ENCODE peak calls at places on chromosomes 1 and 21, in nine cellular contexts. One of them, this sample, is unnamed.
A peak's percentile ranks its signal among the peaks of the same experiment; 100 is the strongest.

GRCh38 chr1:215766521-215766920 is 199.4 kb downstream of the KCTD3 start:
- DNase-seq in NCI-H748 treated with DMSO at 0.1 percent for 48 hours: no peak
- DNase-seq in right lobe of liver: no peak
- DNase-seq in effector CD8-positive, alpha-beta T cell: no peak
- DNase-seq in GM06990: no peak
- DNase-seq in effector CD4-positive, alpha-beta T cell: no peak
- DNase-seq in RPMI8226: no peak
- DNase-seq in AG08396: no peak
- DNase-seq in aorta: no peak
- DNase-seq in this sample: no peak

GRCh38 chr1:3625151-3625907 is 514 bp downstream of the TPRG1L start:
- DNase-seq in AG08396: peak; percentile 68
- DNase-seq in RPMI8226: no peak
- DNase-seq in GM06990: peak; percentile 46
- DNase-seq in right lobe of liver: peak; percentile 76
- DNase-seq in effector CD4-positive, alpha-beta T cell: peak; percentile 33
- DNase-seq in effector CD8-positive, alpha-beta T cell: peak; percentile 45
- DNase-seq in aorta: no peak
- DNase-seq in NCI-H748 treated with DMSO at 0.1 percent for 48 hours: no peak
- DNase-seq in this sample: peak; percentile 85

GRCh38 chr1:200982071-200982945 is 41.2 kb downstream of the KIF21B start:
- DNase-seq in effector CD8-positive, alpha-beta T cell: no peak
- DNase-seq in GM06990: no peak
- DNase-seq in aorta: no peak
- DNase-seq in RPMI8226: no peak
- DNase-seq in NCI-H748 treated with DMSO at 0.1 percent for 48 hours: no peak
- DNase-seq in AG08396: peak; percentile 62
- DNase-seq in right lobe of liver: no peak
- DNase-seq in effector CD4-positive, alpha-beta T cell: no peak
- DNase-seq in this sample: peak; percentile 40

GRCh38 chr1:220043646-220044045 is 2.7 kb downstream of the EPRS1 start:
- DNase-seq in aorta: no peak
- DNase-seq in effector CD4-positive, alpha-beta T cell: no peak
- DNase-seq in GM06990: no peak
- DNase-seq in RPMI8226: no peak
- DNase-seq in effector CD8-positive, alpha-beta T cell: no peak
- DNase-seq in AG08396: no peak
- DNase-seq in right lobe of liver: no peak
- DNase-seq in NCI-H748 treated with DMSO at 0.1 percent for 48 hours: no peak
- DNase-seq in this sample: no peak

GRCh38 chr1:171655215-171656116 is 3.0 kb upstream of the MYOC start:
- DNase-seq in RPMI8226: peak; percentile 81
- DNase-seq in AG08396: peak; percentile 68
- DNase-seq in NCI-H748 treated with DMSO at 0.1 percent for 48 hours: no peak
- DNase-seq in aorta: peak; percentile 93
- DNase-seq in right lobe of liver: peak; percentile 71
- DNase-seq in effector CD8-positive, alpha-beta T cell: peak; percentile 33
- DNase-seq in effector CD4-positive, alpha-beta T cell: peak; percentile 45
- DNase-seq in GM06990: peak; percentile 66
- DNase-seq in this sample: peak; percentile 87

GRCh38 chr1:76948846-76949245 is 81.6 kb downstream of the ST6GALNAC5 start:
- DNase-seq in effector CD4-positive, alpha-beta T cell: no peak
- DNase-seq in right lobe of liver: no peak
- DNase-seq in NCI-H748 treated with DMSO at 0.1 percent for 48 hours: no peak
- DNase-seq in RPMI8226: no peak
- DNase-seq in aorta: no peak
- DNase-seq in AG08396: no peak
- DNase-seq in GM06990: no peak
- DNase-seq in effector CD8-positive, alpha-beta T cell: no peak
- DNase-seq in this sample: no peak

GRCh38 chr1:183148599-183148998 is 37.5 kb upstream of the LAMC2 start:
- DNase-seq in effector CD8-positive, alpha-beta T cell: no peak
- DNase-seq in NCI-H748 treated with DMSO at 0.1 percent for 48 hours: no peak
- DNase-seq in RPMI8226: no peak
- DNase-seq in aorta: no peak
- DNase-seq in GM06990: no peak
- DNase-seq in effector CD4-positive, alpha-beta T cell: no peak
- DNase-seq in right lobe of liver: no peak
- DNase-seq in AG08396: no peak
- DNase-seq in this sample: no peak

GRCh38 chr1:228156941-228157351 is 7.2 kb downstream of the GJC2 start:
- DNase-seq in aorta: peak; percentile 71
- DNase-seq in RPMI8226: no peak
- DNase-seq in AG08396: no peak
- DNase-seq in NCI-H748 treated with DMSO at 0.1 percent for 48 hours: no peak
- DNase-seq in effector CD8-positive, alpha-beta T cell: no peak
- DNase-seq in right lobe of liver: peak; percentile 46
- DNase-seq in effector CD4-positive, alpha-beta T cell: no peak
- DNase-seq in GM06990: no peak
- DNase-seq in this sample: peak; percentile 33

GRCh38 chr1:63827411-63828321 is 53.8 kb downstream of the ROR1 start:
- DNase-seq in right lobe of liver: no peak
- DNase-seq in effector CD8-positive, alpha-beta T cell: no peak
- DNase-seq in aorta: no peak
- DNase-seq in NCI-H748 treated with DMSO at 0.1 percent for 48 hours: no peak
- DNase-seq in effector CD4-positive, alpha-beta T cell: no peak
- DNase-seq in AG08396: no peak
- DNase-seq in GM06990: no peak
- DNase-seq in RPMI8226: peak; percentile 50
- DNase-seq in this sample: no peak

GRCh38 chr1:40039757-40040510 is 595 bp upstream of the CAP1 start:
- DNase-seq in GM06990: peak; percentile 93
- DNase-seq in aorta: peak; percentile 95
- DNase-seq in RPMI8226: peak; percentile 91
- DNase-seq in NCI-H748 treated with DMSO at 0.1 percent for 48 hours: peak; percentile 100
- DNase-seq in effector CD4-positive, alpha-beta T cell: peak; percentile 51
- DNase-seq in right lobe of liver: peak; percentile 90
- DNase-seq in AG08396: peak; percentile 85
- DNase-seq in effector CD8-positive, alpha-beta T cell: peak; percentile 47
- DNase-seq in this sample: peak; percentile 87

GRCh38 chr1:16055613-16056520 is 12.3 kb downstream of the CLCNKB start:
- DNase-seq in aorta: peak; percentile 94
- DNase-seq in effector CD4-positive, alpha-beta T cell: peak; percentile 75
- DNase-seq in NCI-H748 treated with DMSO at 0.1 percent for 48 hours: peak; percentile 66
- DNase-seq in effector CD8-positive, alpha-beta T cell: peak; percentile 77
- DNase-seq in AG08396: peak; percentile 88
- DNase-seq in RPMI8226: peak; percentile 95
- DNase-seq in GM06990: peak; percentile 73
- DNase-seq in right lobe of liver: peak; percentile 85
- DNase-seq in this sample: peak; percentile 96

GRCh38 chr1:56378376-56379070 is 200.8 kb downstream of the PLPP3 start:
- DNase-seq in RPMI8226: no peak
- DNase-seq in AG08396: no peak
- DNase-seq in NCI-H748 treated with DMSO at 0.1 percent for 48 hours: peak; percentile 78
- DNase-seq in GM06990: no peak
- DNase-seq in aorta: no peak
- DNase-seq in effector CD4-positive, alpha-beta T cell: no peak
- DNase-seq in effector CD8-positive, alpha-beta T cell: no peak
- DNase-seq in right lobe of liver: no peak
- DNase-seq in this sample: no peak

GRCh38 chr1:232634086-232634485 is 4.2 kb upstream of the SIPA1L2 start:
- DNase-seq in effector CD8-positive, alpha-beta T cell: no peak
- DNase-seq in right lobe of liver: peak; percentile 69
- DNase-seq in AG08396: no peak
- DNase-seq in RPMI8226: peak; percentile 93
- DNase-seq in effector CD4-positive, alpha-beta T cell: no peak
- DNase-seq in NCI-H748 treated with DMSO at 0.1 percent for 48 hours: no peak
- DNase-seq in GM06990: no peak
- DNase-seq in aorta: no peak
- DNase-seq in this sample: no peak

GRCh38 chr1:87961992-87962391 is 633.3 kb downstream of the LMO4 start:
- DNase-seq in GM06990: no peak
- DNase-seq in right lobe of liver: no peak
- DNase-seq in NCI-H748 treated with DMSO at 0.1 percent for 48 hours: no peak
- DNase-seq in RPMI8226: no peak
- DNase-seq in aorta: no peak
- DNase-seq in AG08396: no peak
- DNase-seq in effector CD4-positive, alpha-beta T cell: no peak
- DNase-seq in effector CD8-positive, alpha-beta T cell: no peak
- DNase-seq in this sample: no peak

GRCh38 chr1:36380003-36380631 is 5.6 kb downstream of the STK40 start:
- DNase-seq in effector CD8-positive, alpha-beta T cell: no peak
- DNase-seq in AG08396: no peak
- DNase-seq in effector CD4-positive, alpha-beta T cell: no peak
- DNase-seq in NCI-H748 treated with DMSO at 0.1 percent for 48 hours: no peak
- DNase-seq in aorta: no peak
- DNase-seq in right lobe of liver: peak; percentile 75
- DNase-seq in RPMI8226: no peak
- DNase-seq in GM06990: no peak
- DNase-seq in this sample: no peak

GRCh38 chr21:24208562-24209260 is 1398.6 kb downstream of the MRPL39 start:
- DNase-seq in right lobe of liver: no peak
- DNase-seq in effector CD8-positive, alpha-beta T cell: no peak
- DNase-seq in GM06990: no peak
- DNase-seq in aorta: peak; percentile 55
- DNase-seq in AG08396: no peak
- DNase-seq in NCI-H748 treated with DMSO at 0.1 percent for 48 hours: no peak
- DNase-seq in effector CD4-positive, alpha-beta T cell: no peak
- DNase-seq in RPMI8226: no peak
- DNase-seq in this sample: no peak

GRCh38 chr1:25034736-25035522 is 104.9 kb upstream of the RUNX3 start:
- DNase-seq in effector CD8-positive, alpha-beta T cell: no peak
- DNase-seq in effector CD4-positive, alpha-beta T cell: no peak
- DNase-seq in right lobe of liver: peak; percentile 51
- DNase-seq in NCI-H748 treated with DMSO at 0.1 percent for 48 hours: no peak
- DNase-seq in AG08396: no peak
- DNase-seq in RPMI8226: no peak
- DNase-seq in GM06990: no peak
- DNase-seq in aorta: no peak
- DNase-seq in this sample: no peak

GRCh38 chr1:193909406-193909805 is 723.0 kb upstream of the B3GALT2 start:
- DNase-seq in AG08396: no peak
- DNase-seq in NCI-H748 treated with DMSO at 0.1 percent for 48 hours: no peak
- DNase-seq in GM06990: no peak
- DNase-seq in aorta: no peak
- DNase-seq in effector CD4-positive, alpha-beta T cell: no peak
- DNase-seq in effector CD8-positive, alpha-beta T cell: no peak
- DNase-seq in RPMI8226: no peak
- DNase-seq in right lobe of liver: no peak
- DNase-seq in this sample: no peak

GRCh38 chr1:167631386-167631941 is 1.4 kb downstream of the RCSD1 start:
- DNase-seq in aorta: no peak
- DNase-seq in right lobe of liver: no peak
- DNase-seq in effector CD8-positive, alpha-beta T cell: no peak
- DNase-seq in effector CD4-positive, alpha-beta T cell: no peak
- DNase-seq in AG08396: no peak
- DNase-seq in GM06990: no peak
- DNase-seq in NCI-H748 treated with DMSO at 0.1 percent for 48 hours: no peak
- DNase-seq in RPMI8226: peak; percentile 14
- DNase-seq in this sample: no peak

GRCh38 chr1:177384461-177384860 is 213.7 kb downstream of the BRINP2 start:
- DNase-seq in aorta: no peak
- DNase-seq in GM06990: no peak
- DNase-seq in AG08396: no peak
- DNase-seq in right lobe of liver: no peak
- DNase-seq in effector CD4-positive, alpha-beta T cell: no peak
- DNase-seq in NCI-H748 treated with DMSO at 0.1 percent for 48 hours: no peak
- DNase-seq in RPMI8226: no peak
- DNase-seq in effector CD8-positive, alpha-beta T cell: no peak
- DNase-seq in this sample: no peak

GRCh38 chr1:225888898-225889690 is at the start of gene LEFTY1:
- DNase-seq in effector CD4-positive, alpha-beta T cell: no peak
- DNase-seq in AG08396: no peak
- DNase-seq in NCI-H748 treated with DMSO at 0.1 percent for 48 hours: no peak
- DNase-seq in RPMI8226: no peak
- DNase-seq in effector CD8-positive, alpha-beta T cell: no peak
- DNase-seq in aorta: no peak
- DNase-seq in GM06990: no peak
- DNase-seq in right lobe of liver: peak; percentile 40
- DNase-seq in this sample: peak; percentile 68

GRCh38 chr1:59412705-59413326 is 115.9 kb downstream of the FGGY start:
- DNase-seq in effector CD8-positive, alpha-beta T cell: no peak
- DNase-seq in GM06990: no peak
- DNase-seq in NCI-H748 treated with DMSO at 0.1 percent for 48 hours: no peak
- DNase-seq in aorta: no peak
- DNase-seq in RPMI8226: no peak
- DNase-seq in AG08396: no peak
- DNase-seq in right lobe of liver: no peak
- DNase-seq in effector CD4-positive, alpha-beta T cell: no peak
- DNase-seq in this sample: no peak

GRCh38 chr1:201283836-201284553 is 689 bp downstream of the PKP1 start:
- DNase-seq in effector CD4-positive, alpha-beta T cell: no peak
- DNase-seq in RPMI8226: no peak
- DNase-seq in NCI-H748 treated with DMSO at 0.1 percent for 48 hours: no peak
- DNase-seq in aorta: peak; percentile 68
- DNase-seq in right lobe of liver: no peak
- DNase-seq in AG08396: no peak
- DNase-seq in GM06990: no peak
- DNase-seq in effector CD8-positive, alpha-beta T cell: no peak
- DNase-seq in this sample: peak; percentile 68

GRCh38 chr1:56713112-56713511 is 68.0 kb downstream of the PRKAA2 start:
- DNase-seq in GM06990: no peak
- DNase-seq in right lobe of liver: no peak
- DNase-seq in AG08396: no peak
- DNase-seq in RPMI8226: no peak
- DNase-seq in effector CD8-positive, alpha-beta T cell: no peak
- DNase-seq in effector CD4-positive, alpha-beta T cell: no peak
- DNase-seq in NCI-H748 treated with DMSO at 0.1 percent for 48 hours: no peak
- DNase-seq in aorta: no peak
- DNase-seq in this sample: no peak

GRCh38 chr1:209406111-209406654 is 177.3 kb upstream of the CAMK1G start:
- DNase-seq in right lobe of liver: no peak
- DNase-seq in effector CD8-positive, alpha-beta T cell: no peak
- DNase-seq in NCI-H748 treated with DMSO at 0.1 percent for 48 hours: no peak
- DNase-seq in GM06990: no peak
- DNase-seq in RPMI8226: no peak
- DNase-seq in effector CD4-positive, alpha-beta T cell: no peak
- DNase-seq in aorta: no peak
- DNase-seq in AG08396: no peak
- DNase-seq in this sample: no peak

GRCh38 chr1:65792671-65793358 is at the start of gene PDE4B:
- DNase-seq in RPMI8226: peak; percentile 66
- DNase-seq in effector CD8-positive, alpha-beta T cell: no peak
- DNase-seq in right lobe of liver: peak; percentile 53
- DNase-seq in effector CD4-positive, alpha-beta T cell: no peak
- DNase-seq in NCI-H748 treated with DMSO at 0.1 percent for 48 hours: no peak
- DNase-seq in AG08396: peak; percentile 66
- DNase-seq in aorta: peak; percentile 73
- DNase-seq in GM06990: no peak
- DNase-seq in this sample: peak; percentile 79

GRCh38 chr1:54846301-54846700 is 40.7 kb downstream of the DHCR24 start:
- DNase-seq in effector CD4-positive, alpha-beta T cell: no peak
- DNase-seq in GM06990: no peak
- DNase-seq in effector CD8-positive, alpha-beta T cell: no peak
- DNase-seq in RPMI8226: no peak
- DNase-seq in AG08396: no peak
- DNase-seq in NCI-H748 treated with DMSO at 0.1 percent for 48 hours: no peak
- DNase-seq in aorta: no peak
- DNase-seq in right lobe of liver: no peak
- DNase-seq in this sample: no peak

GRCh38 chr1:181263444-181263843 is 174.9 kb downstream of the IER5 start:
- DNase-seq in AG08396: no peak
- DNase-seq in aorta: no peak
- DNase-seq in RPMI8226: no peak
- DNase-seq in effector CD8-positive, alpha-beta T cell: no peak
- DNase-seq in effector CD4-positive, alpha-beta T cell: no peak
- DNase-seq in right lobe of liver: no peak
- DNase-seq in GM06990: no peak
- DNase-seq in NCI-H748 treated with DMSO at 0.1 percent for 48 hours: no peak
- DNase-seq in this sample: no peak

GRCh38 chr1:38222906-38223305 is 176.3 kb upstream of the POU3F1 start:
- DNase-seq in NCI-H748 treated with DMSO at 0.1 percent for 48 hours: no peak
- DNase-seq in effector CD8-positive, alpha-beta T cell: no peak
- DNase-seq in right lobe of liver: no peak
- DNase-seq in aorta: no peak
- DNase-seq in effector CD4-positive, alpha-beta T cell: no peak
- DNase-seq in GM06990: no peak
- DNase-seq in RPMI8226: no peak
- DNase-seq in AG08396: no peak
- DNase-seq in this sample: no peak

GRCh38 chr1:33810571-33810970 is 53.3 kb upstream of the HMGB4 start:
- DNase-seq in RPMI8226: no peak
- DNase-seq in NCI-H748 treated with DMSO at 0.1 percent for 48 hours: no peak
- DNase-seq in effector CD8-positive, alpha-beta T cell: no peak
- DNase-seq in AG08396: no peak
- DNase-seq in effector CD4-positive, alpha-beta T cell: no peak
- DNase-seq in aorta: no peak
- DNase-seq in right lobe of liver: no peak
- DNase-seq in GM06990: no peak
- DNase-seq in this sample: no peak

GRCh38 chr1:42680921-42681683 is 1.1 kb upstream of the YBX1 start:
- DNase-seq in effector CD4-positive, alpha-beta T cell: no peak
- DNase-seq in effector CD8-positive, alpha-beta T cell: no peak
- DNase-seq in right lobe of liver: no peak
- DNase-seq in RPMI8226: peak; percentile 56
- DNase-seq in NCI-H748 treated with DMSO at 0.1 percent for 48 hours: peak; percentile 99
- DNase-seq in aorta: no peak
- DNase-seq in AG08396: peak; percentile 17
- DNase-seq in GM06990: no peak
- DNase-seq in this sample: peak; percentile 17